ENCODE peak calls at places on chromosomes 6 and 20, in ten cellular contexts. M, Z, A, R, F, P, T, U, H and X are unnamed samples.

GRCh38 chr6:97292671-97293070 is 9.7 kb upstream of the MMS22L start:
- DNase-seq in R (no peak), M (no peak), U (no peak), P (peak; percentile 81), T (no peak), F (no peak), H (peak; percentile 76), A (no peak), Z (peak; percentile 27), X (no peak)

GRCh38 chr6:169779896-169780295 is 28.5 kb downstream of the ERMARD start:
- DNase-seq in U (no peak), A (no peak), M (no peak), R (no peak), H (no peak), Z (no peak), F (no peak), P (no peak), T (no peak), X (no peak)

GRCh38 chr6:162119349-162119748 is 608.2 kb downstream of the PRKN start:
- DNase-seq in T (peak; percentile 30), M (no peak), A (no peak), H (peak; percentile 51), F (no peak), P (no peak), U (no peak), Z (no peak), R (no peak), X (no peak)

GRCh38 chr20:62723351-62723750 is 14.7 kb downstream of the NTSR1 start:
- DNase-seq in Z (peak; percentile 35), R (no peak), P (no peak), M (no peak), T (no peak), U (no peak), H (peak; percentile 26), A (no peak), F (no peak), X (no peak)

GRCh38 chr6:116799945-116800344 is 28.9 kb downstream of the GPRC6A start:
- DNase-seq in A (no peak), R (no peak), H (no peak), T (no peak), U (no peak), P (no peak), Z (no peak), M (no peak), F (no peak), X (no peak)

GRCh38 chr6:1579096-1579495 is 30.6 kb upstream of the FOXC1 start:
- DNase-seq in Z (no peak), P (no peak), M (no peak), T (no peak), R (no peak), F (no peak), H (no peak), U (no peak), A (no peak), X (no peak)

GRCh38 chr6:43096451-43097097 is 20.5 kb downstream of the PTK7 start:
- DNase-seq in P (peak; percentile 99), T (peak; percentile 22), A (no peak), M (no peak), R (no peak), U (no peak), H (peak; percentile 95), Z (peak; percentile 94), F (peak; percentile 87), X (peak; percentile 68)

GRCh38 chr20:18705906-18706305 is 107.7 kb upstream of the SCP2D1 start:
- DNase-seq in A (no peak), U (no peak), P (no peak), M (no peak), T (no peak), H (no peak), Z (no peak), R (no peak), F (no peak), X (no peak)

GRCh38 chr6:152391179-152391880 is 245.8 kb downstream of the SYNE1 start:
- DNase-seq in P (peak; percentile 25), F (no peak), U (no peak), A (no peak), R (no peak), T (no peak), M (no peak), H (no peak), Z (no peak), X (no peak)

GRCh38 chr20:14498809-14499208 is 161.4 kb upstream of the FLRT3 start:
- DNase-seq in M (no peak), U (no peak), T (no peak), H (peak; percentile 23), A (no peak), Z (no peak), P (no peak), R (no peak), F (no peak), X (no peak)

GRCh38 chr6:33716379-33716778 is 4.9 kb upstream of the UQCC2 start:
- DNase-seq in H (no peak), T (no peak), F (peak; percentile 67), Z (no peak), R (no peak), M (no peak), A (no peak), P (no peak), U (no peak), X (no peak)